ENCODE peak calls at places on chromosomes 5 and 9, in eight cellular contexts. A is upper lobe of left lung, L is OCI-LY7, K is body of pancreas, Q is transverse colon, Z is fibroblast of lung, E is hepatocyte, S is neuronal stem cell. W is an unnamed sample. For H3K9me3, the result is how much of the 10 kb centered on the place peaks cover.

GRCh38 chr5:77645158-77645994 is 6.9 kb upstream of the OTP start:
- DNase-seq in S (no peak), E (peak), A (peak), L (peak), Q (peak), K (peak), Z (no peak), W (peak)

GRCh38 chr9:97986466-97986865 is 3.3 kb downstream of the ANP32B start:
- DNase-seq in A (no peak), Z (peak), E (no peak), L (peak), S (no peak), Q (no peak), K (no peak), W (no peak)

GRCh38 chr5:142420521-142420920 is 95.7 kb upstream of the SPRY4 start:
- DNase-seq in Q (no peak), A (no peak), L (no peak), K (no peak), E (no peak), Z (no peak), S (no peak), W (no peak)

GRCh38 chr9:77651203-77651602 is 3.1 kb upstream of the GNA14 start:
- DNase-seq in A (no peak), S (no peak), E (no peak), L (no peak), K (no peak), Z (no peak), Q (no peak), W (no peak)

GRCh38 chr5:149400304-149400703 is 21.2 kb upstream of the IL17B start:
- DNase-seq in K (no peak), S (no peak), L (no peak), E (no peak), A (no peak), Z (no peak), Q (no peak), W (peak)

GRCh38 chr5:153043876-153044275 is 446.6 kb upstream of the GRIA1 start:
- DNase-seq in A (no peak), Z (no peak), S (no peak), E (peak), L (no peak), K (no peak), Q (no peak), W (no peak)

GRCh38 chr5:160493806-160494317 is 72.2 kb downstream of the PTTG1 start:
- DNase-seq in L (no peak), A (no peak), S (no peak), E (no peak), K (no peak), Z (no peak), Q (no peak), W (no peak)

GRCh38 chr5:34059997-34060396 is 17.0 kb upstream of the C1QTNF3 start:
- DNase-seq in A (no peak), E (no peak), K (no peak), Z (no peak), L (no peak), S (no peak), Q (no peak), W (no peak)

GRCh38 chr9:108568093-108568492 is 287.7 kb downstream of the ACTL7B start:
- DNase-seq in E (peak), Z (no peak), K (no peak), S (no peak), A (no peak), L (no peak), Q (no peak), W (no peak)

GRCh38 chr9:81031422-81032029 is 657.8 kb downstream of the TLE1 start:
- DNase-seq in S (no peak), E (peak), L (no peak), K (peak), Q (no peak), Z (no peak), A (no peak), W (peak)

GRCh38 chr5:160133071-160133917 is 14.0 kb upstream of the PWWP2A start:
- DNase-seq in L (no peak), Z (peak), Q (no peak), S (peak), A (no peak), K (no peak), E (peak), W (peak)

GRCh38 chr5:114122852-114123251 is 239.0 kb upstream of the KCNN2 start:
- DNase-seq in Z (no peak), K (no peak), S (no peak), E (no peak), L (no peak), Q (no peak), A (no peak), W (no peak)

GRCh38 chr5:17713301-17713700 is 79.0 kb downstream of the TAF11L14 start:
- DNase-seq in K (no peak), E (peak), Z (no peak), L (no peak), Q (no peak), S (no peak), A (no peak), W (no peak)

DNA sequence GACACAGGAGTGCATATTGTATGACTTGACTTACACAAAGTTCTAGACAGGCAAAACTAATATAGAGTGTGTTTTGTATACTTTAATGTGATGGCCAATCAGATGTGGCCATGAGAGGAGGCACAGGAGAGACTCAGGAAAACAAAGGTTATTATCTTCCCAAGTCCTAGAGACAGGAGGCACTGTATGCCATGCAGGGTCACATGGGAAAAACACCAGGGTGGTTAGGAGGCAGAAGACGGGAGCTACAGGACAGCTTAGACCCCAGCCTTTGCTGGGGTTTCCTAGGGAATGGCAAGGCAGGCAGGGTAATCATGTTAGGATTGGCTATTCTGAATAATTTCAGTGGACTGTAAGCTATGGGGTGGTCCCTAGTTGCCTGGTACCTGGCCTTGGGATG is 16.2 kb downstream of the TRPM3 start:
- DNase-seq in Q (no peak), L (no peak), K (no peak), A (no peak), S (no peak), E (no peak), Z (no peak), W (no peak)
- H3K9me3 ChIP-seq in Q (under half), L (under half), K (under half), A (under half), S (under half), E (under half), Z (under half), W (under half)

DNA sequence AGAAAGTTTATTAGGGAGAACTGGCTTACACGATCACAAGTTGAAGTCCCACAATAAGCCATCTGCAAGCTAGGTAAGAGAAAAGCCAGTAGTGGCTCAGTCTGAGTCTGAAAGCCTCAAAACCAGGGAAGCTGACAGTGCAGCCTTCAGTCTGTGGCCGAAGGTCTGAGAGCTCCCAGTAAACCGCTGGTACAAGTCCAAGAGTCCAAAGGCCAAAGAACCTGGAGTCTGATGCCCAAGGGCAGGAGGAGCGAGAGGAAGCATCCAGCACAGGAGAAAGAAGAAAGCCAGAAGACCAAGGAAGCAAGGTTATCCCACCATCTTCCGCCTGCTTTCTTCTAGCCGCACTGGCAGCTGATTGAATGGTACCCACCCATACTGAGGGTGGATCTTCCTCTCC is 97.3 kb upstream of the FBN2 start:
- DNase-seq in Q (no peak), K (no peak), L (no peak), A (no peak), E (no peak), Z (no peak), S (no peak), W (no peak)
- H3K9me3 ChIP-seq in Q (under half), K (under half), L (under half), A (under half), E (under half), Z (under half), S (under half), W (under half)

DNA sequence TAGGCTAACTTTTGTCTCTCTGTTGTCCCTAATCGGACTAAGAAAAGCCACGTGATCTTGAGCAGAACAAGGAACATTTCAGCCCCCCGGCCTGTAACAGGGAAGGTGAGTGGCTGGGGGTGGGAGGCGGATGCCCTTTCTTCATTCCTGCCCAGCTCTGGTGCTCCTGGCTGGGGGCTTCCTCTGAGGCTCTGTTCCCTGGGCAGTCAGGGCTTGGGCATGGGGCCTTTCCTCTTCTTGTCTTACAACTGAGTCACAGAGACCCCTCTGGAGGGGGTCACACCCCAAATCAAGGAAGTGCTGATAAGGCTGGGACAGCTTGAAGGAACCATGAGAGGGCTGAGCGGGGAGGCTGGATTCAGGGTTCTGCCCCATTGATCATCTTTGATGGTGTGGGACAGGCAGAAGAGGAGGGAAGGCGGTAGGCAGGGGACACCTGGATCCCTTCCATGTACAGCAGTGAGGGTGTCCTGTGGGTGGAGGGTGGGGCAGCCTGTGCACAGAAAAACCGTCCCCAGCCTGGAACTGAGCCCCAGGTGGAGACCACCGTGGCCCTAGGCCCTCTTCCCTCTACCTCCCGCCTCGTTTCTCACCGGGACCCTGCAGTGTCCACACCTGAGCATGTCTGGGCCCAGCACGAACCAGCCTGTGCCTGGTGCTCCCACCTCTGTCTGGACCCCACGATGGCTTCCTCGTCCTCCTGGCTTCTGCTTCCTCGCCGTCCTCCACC is 257.7 kb upstream of the IRX1 start:
- DNase-seq in E (no peak), S (no peak), K (no peak), L (no peak), Z (no peak), A (no peak), Q (no peak), W (no peak)
- H3K9me3 ChIP-seq in E (under half), S (under half), K (under half), L (under half), Z (under half), A (under half), Q (under half), W (under half)

DNA sequence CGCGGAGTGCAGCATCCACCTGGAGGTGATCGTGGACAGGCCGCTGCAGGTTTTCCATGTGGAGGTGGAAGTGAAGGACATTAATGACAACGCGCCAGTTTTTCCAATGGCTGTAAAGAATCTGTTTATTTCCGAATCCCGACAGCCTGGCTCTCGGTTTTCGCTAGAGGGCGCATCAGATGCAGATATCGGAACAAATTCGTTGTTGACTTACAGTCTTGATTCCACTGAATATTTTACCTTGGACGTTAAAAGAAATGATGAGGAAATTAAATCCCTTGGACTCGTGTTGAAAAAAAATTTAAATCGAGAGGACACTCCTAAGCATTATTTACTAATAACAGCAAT is 611 bp downstream of the PCDHA3 start:
- DNase-seq in S (no peak), L (no peak), E (no peak), A (no peak), Q (no peak), K (no peak), Z (no peak), W (peak)
- H3K9me3 ChIP-seq in S (under half), L (under half), E (under half), A (under half), Q (under half), K (under half), Z (under half), W (under half)

GRCh38 chr5:166365164-166365563 is 1926.3 kb upstream of the WWC1 start:
- DNase-seq in L (no peak), Z (no peak), S (no peak), Q (no peak), E (no peak), K (no peak), A (no peak), W (no peak)

GRCh38 chr5:166369817-166370216 is 1921.6 kb upstream of the WWC1 start:
- DNase-seq in E (no peak), Z (no peak), L (no peak), S (no peak), Q (no peak), A (no peak), K (no peak), W (no peak)

GRCh38 chr5:166369326-166369725 is 1922.1 kb upstream of the WWC1 start:
- DNase-seq in L (no peak), S (peak), K (no peak), Q (no peak), Z (peak), A (no peak), E (no peak), W (no peak)

GRCh38 chr5:166370928-166371690 is 1920.3 kb upstream of the WWC1 start:
- DNase-seq in E (no peak), Q (no peak), L (no peak), S (no peak), Z (peak), A (no peak), K (no peak), W (no peak)

DNA sequence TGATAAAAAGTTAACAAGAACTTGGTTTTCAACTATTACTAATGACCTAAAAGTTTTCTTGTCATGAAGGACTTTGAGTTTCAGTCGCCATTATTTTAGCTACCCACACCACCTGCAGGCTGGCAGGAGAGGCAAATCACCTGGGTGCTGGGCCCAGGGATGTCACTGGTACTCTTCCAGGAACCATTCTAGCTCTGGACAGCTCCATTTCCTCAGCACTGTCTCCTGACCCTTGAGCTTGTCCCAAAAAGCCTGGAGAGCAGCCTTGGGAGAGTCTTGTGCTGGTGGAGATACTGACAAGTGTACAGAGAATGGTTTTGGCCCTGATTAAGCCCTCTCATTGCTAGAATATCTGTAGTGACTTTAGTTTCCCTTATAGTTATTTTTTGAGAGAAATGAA is 1924.1 kb upstream of the WWC1 start:
- DNase-seq in K (no peak), Z (no peak), Q (no peak), A (no peak), E (no peak), L (no peak), S (no peak), W (no peak)
- H3K9me3 ChIP-seq in K (under half), Z (under half), Q (under half), A (under half), E (under half), L (under half), S (under half), W (under half)

GRCh38 chr5:99102073-99102697 is 173.4 kb upstream of the CHD1 start:
- DNase-seq in A (no peak), K (no peak), S (no peak), Z (no peak), Q (no peak), E (peak), L (no peak), W (peak)
- H3K9me3 ChIP-seq in A (under half), K (under half), S (under half), Z (under half), Q (under half), E (under half), L (under half), W (under half)

GRCh38 chr5:1216211-1216917 is 8.8 kb upstream of the SLC6A18 start:
- DNase-seq in A (peak), L (no peak), Q (no peak), E (no peak), S (no peak), Z (no peak), K (no peak), W (no peak)

GRCh38 chr5:1216918-1217295 is 8.3 kb upstream of the SLC6A18 start:
- DNase-seq in Z (no peak), S (no peak), K (no peak), E (no peak), A (peak), L (no peak), Q (no peak), W (no peak)

GRCh38 chr5:1219098-1219767 is 5.9 kb upstream of the SLC6A18 start:
- DNase-seq in E (no peak), Q (no peak), A (peak), L (no peak), Z (no peak), S (no peak), K (no peak), W (no peak)

GRCh38 chr5:1218351-1219080 is 6.7 kb upstream of the SLC6A18 start:
- DNase-seq in E (no peak), K (no peak), L (no peak), Q (no peak), A (peak), S (no peak), Z (no peak), W (no peak)

DNA sequence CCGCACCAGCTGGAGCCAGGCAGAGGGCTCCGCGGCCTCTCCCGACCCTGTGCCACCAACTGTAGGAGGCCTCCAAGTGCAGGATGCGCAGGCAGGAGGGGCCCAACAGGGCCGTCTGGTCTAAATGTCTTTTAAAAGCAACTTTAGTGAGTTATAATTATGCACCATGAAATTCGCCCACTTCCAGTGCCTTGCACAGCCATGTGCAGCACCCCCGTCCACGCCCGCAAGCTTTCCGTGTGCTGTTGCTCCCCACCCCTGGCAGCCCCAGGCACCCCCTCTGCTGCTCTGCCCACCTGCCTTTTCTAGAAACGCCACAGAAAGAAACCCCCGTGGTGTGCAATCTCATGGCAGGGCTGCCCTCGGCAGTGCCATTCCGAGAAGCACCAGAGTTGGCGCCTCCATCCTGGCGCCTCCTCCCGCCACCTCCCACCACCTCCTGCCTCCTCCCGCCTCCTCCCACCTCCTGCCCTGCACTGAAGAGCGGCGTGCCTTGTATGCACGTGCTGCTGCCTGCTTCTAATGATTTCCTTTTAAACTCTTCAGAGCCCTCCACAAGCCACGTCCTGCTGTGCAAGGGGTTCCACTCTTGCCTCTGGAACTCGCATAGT is 7.5 kb upstream of the SLC6A18 start:
- DNase-seq in E (no peak), L (no peak), A (peak), Z (no peak), S (no peak), Q (no peak), K (no peak), W (peak)
- H3K9me3 ChIP-seq in E (under half), L (under half), A (under half), Z (under half), S (under half), Q (under half), K (under half), W (under half)

DNA sequence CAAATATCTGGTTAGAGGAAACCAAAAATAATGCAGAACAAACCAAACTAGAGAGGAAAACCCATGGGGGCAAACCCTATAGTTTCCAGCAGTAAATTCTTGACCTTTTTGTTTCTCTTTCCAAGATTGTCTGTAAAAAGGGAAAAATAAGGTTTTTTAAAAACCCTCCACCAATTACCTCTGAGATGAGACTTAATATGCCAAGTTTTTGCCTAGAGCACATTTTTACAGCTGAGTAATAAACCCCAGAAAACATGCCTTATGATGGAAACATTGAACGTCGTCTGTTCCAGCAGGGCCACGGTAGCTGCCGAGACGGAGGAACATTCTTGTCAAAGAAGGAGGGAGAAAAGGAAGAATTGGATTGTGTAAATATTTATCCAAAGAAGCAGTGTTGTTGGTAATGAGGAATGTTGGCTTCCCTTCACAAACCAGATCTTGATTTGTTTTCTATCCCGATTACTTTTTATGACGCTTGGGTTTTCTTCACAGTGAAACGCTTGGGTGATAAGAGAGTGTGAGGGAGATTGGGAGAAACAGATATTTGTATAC is 17.3 kb upstream of the MSX2 start:
- DNase-seq in Z (peak), L (no peak), E (no peak), S (no peak), Q (no peak), K (no peak), A (no peak), W (no peak)
- H3K9me3 ChIP-seq in Z (under half), L (under half), E (under half), S (under half), Q (under half), K (under half), A (under half), W (under half)

W was measured in endodermal cell.